ENCODE peak calls at places on chromosomes 4 and X, in five cellular contexts. X is iPS-NIHi11, L is cardiac fibroblast, B is substantia nigra, P is osteocyte. D is an unnamed sample.

GRCh38 chrX:70082723-70083122 is 20.5 kb downstream of the OTUD6A start:
- DNase-seq in X (no peak), L (no peak), B (no peak), P (no peak), D (no peak)

GRCh38 chrX:119101168-119101567 is 26.4 kb downstream of the KIAA1210 start:
- DNase-seq in X (no peak), L (no peak), B (no peak), P (no peak), D (no peak)

GRCh38 chr4:185754961-185755360 is 57.0 kb downstream of the SORBS2 start:
- DNase-seq in X (no peak), L (peak), B (no peak), P (no peak), D (peak)

GRCh38 chr4:2135083-2135482 is 76.0 kb downstream of the NAT8L start:
- DNase-seq in X (no peak), L (peak), B (no peak), P (no peak), D (no peak)

GRCh38 chrX:84188320-84188834 is 378 bp upstream of the RPS6KA6 start:
- DNase-seq in X (peak), L (peak), B (no peak), P (no peak), D (no peak)

GRCh38 chrX:138885886-138886285 is 174.4 kb upstream of the FGF13 start:
- DNase-seq in X (no peak), L (peak), B (no peak), P (no peak), D (no peak)

GRCh38 chr4:74822603-74823002 is 28.3 kb upstream of the BTC start:
- DNase-seq in X (no peak), L (no peak), B (no peak), P (no peak), D (no peak)

GRCh38 chr4:54109226-54110018 is 9.5 kb downstream of the GSX2 start:
- DNase-seq in X (no peak), L (no peak), B (no peak), P (no peak), D (no peak)

GRCh38 chr4:110970642-110971041 is 347.8 kb upstream of the PITX2 start:
- DNase-seq in X (peak), L (peak), B (no peak), P (no peak), D (no peak)

GRCh38 chr4:75598390-75598789 is 31.9 kb downstream of the CDKL2 start:
- DNase-seq in X (no peak), L (peak), B (no peak), P (no peak), D (no peak)

GRCh38 chr4:184255361-184255760 is 37.7 kb upstream of the ENPP6 start:
- DNase-seq in X (no peak), L (no peak), B (peak), P (peak), D (peak)

GRCh38 chr4:76830612-76831474 is 67.1 kb downstream of the SOWAHB start:
- DNase-seq in X (peak), L (peak), B (no peak), P (no peak), D (no peak)

GRCh38 chrX:31376408-31376807 is 304.6 kb upstream of the FTHL17 start:
- DNase-seq in X (no peak), L (no peak), B (no peak), P (no peak), D (no peak)

GRCh38 chr4:154760895-154761294 is 17.1 kb downstream of the LRAT start:
- DNase-seq in X (no peak), L (no peak), B (no peak), P (no peak), D (no peak)

GRCh38 chrX:109632906-109633504 is 8.0 kb upstream of the KCNE5 start:
- DNase-seq in X (peak), L (peak), B (no peak), P (no peak), D (no peak)

GRCh38 chr4:103478210-103478609 is 241.6 kb downstream of the TACR3 start:
- DNase-seq in X (no peak), L (no peak), B (no peak), P (no peak), D (no peak)

GRCh38 chr4:108053281-108053701 is 63.6 kb downstream of the HADH start:
- DNase-seq in X (no peak), L (no peak), B (no peak), P (no peak), D (no peak)

GRCh38 chrX:9429767-9430166 is 35.1 kb upstream of the TBL1X start:
- DNase-seq in X (no peak), L (no peak), B (no peak), P (no peak), D (no peak)

GRCh38 chr4:22434895-22435294 is 81.0 kb downstream of the ADGRA3 start:
- DNase-seq in X (peak), L (peak), B (no peak), P (no peak), D (no peak)

GRCh38 chr4:12050357-12050756 is 621.7 kb upstream of the HS3ST1 start:
- DNase-seq in X (peak), L (no peak), B (no peak), P (no peak), D (no peak)

GRCh38 chr4:15506464-15506863 is 36.8 kb downstream of the CC2D2A start:
- DNase-seq in X (no peak), L (peak), B (no peak), P (no peak), D (no peak)

GRCh38 chrX:21730011-21730410 is 27.9 kb downstream of the SMPX start:
- DNase-seq in X (no peak), L (no peak), B (no peak), P (no peak), D (no peak)

GRCh38 chrX:23317799-23318724 is 16.6 kb upstream of the PTCHD1 start:
- DNase-seq in X (peak), L (peak), B (no peak), P (no peak), D (no peak)

GRCh38 chr4:142595222-142595871 is 250.8 kb downstream of the INPP4B start:
- DNase-seq in X (no peak), L (no peak), B (no peak), P (no peak), D (no peak)

D was measured in esophagus muscularis mucosa.